ENCODE peak calls at places on chromosome 2, in four cellular contexts. A is pancreas, B is astrocyte of the spinal cord, Y is BE2C. Z is an unnamed sample.

GRCh38 chr2:223929575-223930001 is 15.5 kb downstream of the WDFY1 start:
- DNase-seq in Y (no peak), A (no peak), B (no peak), Z (no peak)

GRCh38 chr2:232698552-232699091 is 1.5 kb downstream of the GIGYF2 start:
- DNase-seq in Y (no peak), A (no peak), B (no peak), Z (peak)

GRCh38 chr2:231877533-231878456 is 48.4 kb downstream of the NPPC start:
- DNase-seq in Y (no peak), A (peak), B (peak), Z (peak)

GRCh38 chr2:7794916-7795315 is 877.7 kb downstream of the RNF144A start:
- DNase-seq in Y (no peak), A (peak), B (no peak), Z (no peak)

GRCh38 chr2:166867874-166868514 is 20.3 kb upstream of the XIRP2 start:
- DNase-seq in B (no peak), Y (no peak), A (no peak), Z (no peak)

GRCh38 chr2:54888146-54888545 is 162.1 kb downstream of the RTN4 start:
- DNase-seq in Y (no peak), A (no peak), B (no peak), Z (no peak)

GRCh38 chr2:58204195-58204959 is 36.7 kb downstream of the FANCL start:
- DNase-seq in Y (no peak), B (peak), A (no peak), Z (peak)

GRCh38 chr2:98730851-98731708 is at the start of gene MGAT4A:
- DNase-seq in B (no peak), A (peak), Y (peak), Z (peak)

GRCh38 chr2:206443735-206444527 is 599 bp downstream of the ADAM23 start:
- DNase-seq in Y (peak), A (no peak), B (peak), Z (no peak)

GRCh38 chr2:26609839-26610277 is 31.3 kb downstream of the CIB4 start:
- DNase-seq in B (no peak), A (no peak), Y (no peak), Z (no peak)

GRCh38 chr2:237696471-237696870 is 69.1 kb downstream of the LRRFIP1 start:
- DNase-seq in A (no peak), Y (no peak), B (no peak), Z (no peak)

GRCh38 chr2:214322662-214323061 is 88.2 kb upstream of the VWC2L start:
- DNase-seq in B (no peak), A (no peak), Y (no peak), Z (no peak)

GRCh38 chr2:179985163-179985820 is 21.8 kb downstream of the CWC22 start:
- DNase-seq in B (no peak), A (no peak), Y (no peak), Z (no peak)

GRCh38 chr2:20471902-20472559 is 25.2 kb downstream of the RHOB start:
- DNase-seq in A (no peak), B (no peak), Y (no peak), Z (no peak)

GRCh38 chr2:46719499-46719898 is 196.1 kb downstream of the MCFD2 start:
- DNase-seq in B (peak), Y (no peak), A (no peak), Z (peak)

GRCh38 chr2:236569593-236569973 is at the start of gene ACKR3:
- DNase-seq in A (peak), Y (no peak), B (peak), Z (peak)

GRCh38 chr2:69816923-69817542 is 12.4 kb upstream of the GMCL1 start:
- DNase-seq in A (peak), Y (peak), B (peak), Z (peak)

GRCh38 chr2:47654790-47655562 is 128.0 kb upstream of the MSH6 start:
- DNase-seq in A (no peak), B (no peak), Y (no peak), Z (no peak)

GRCh38 chr2:218295029-218295428 is 2.7 kb upstream of the TMBIM1 start:
- DNase-seq in A (peak), B (no peak), Y (no peak), Z (peak)

GRCh38 chr2:219521066-219521880 is 7.0 kb downstream of the ASIC4 start:
- DNase-seq in B (peak), Y (peak), A (no peak), Z (peak)

GRCh38 chr2:224999784-225000183 is 42.5 kb downstream of the DOCK10 start:
- DNase-seq in Y (no peak), B (no peak), A (no peak), Z (peak)

GRCh38 chr2:26245810-26246209 is 1.1 kb downstream of the HADHB start:
- DNase-seq in A (no peak), B (peak), Y (no peak), Z (peak)

GRCh38 chr2:208254118-208254870 is 577 bp downstream of the IDH1 start:
- DNase-seq in Y (peak), B (peak), A (peak), Z (peak)

GRCh38 chr2:174524525-174524924 is 37.7 kb upstream of the GPR155 start:
- DNase-seq in B (no peak), A (no peak), Y (no peak), Z (no peak)

GRCh38 chr2:34912084-34912483 is 1313.0 kb upstream of the FAM98A start:
- DNase-seq in Y (no peak), B (no peak), A (no peak), Z (no peak)

DNA sequence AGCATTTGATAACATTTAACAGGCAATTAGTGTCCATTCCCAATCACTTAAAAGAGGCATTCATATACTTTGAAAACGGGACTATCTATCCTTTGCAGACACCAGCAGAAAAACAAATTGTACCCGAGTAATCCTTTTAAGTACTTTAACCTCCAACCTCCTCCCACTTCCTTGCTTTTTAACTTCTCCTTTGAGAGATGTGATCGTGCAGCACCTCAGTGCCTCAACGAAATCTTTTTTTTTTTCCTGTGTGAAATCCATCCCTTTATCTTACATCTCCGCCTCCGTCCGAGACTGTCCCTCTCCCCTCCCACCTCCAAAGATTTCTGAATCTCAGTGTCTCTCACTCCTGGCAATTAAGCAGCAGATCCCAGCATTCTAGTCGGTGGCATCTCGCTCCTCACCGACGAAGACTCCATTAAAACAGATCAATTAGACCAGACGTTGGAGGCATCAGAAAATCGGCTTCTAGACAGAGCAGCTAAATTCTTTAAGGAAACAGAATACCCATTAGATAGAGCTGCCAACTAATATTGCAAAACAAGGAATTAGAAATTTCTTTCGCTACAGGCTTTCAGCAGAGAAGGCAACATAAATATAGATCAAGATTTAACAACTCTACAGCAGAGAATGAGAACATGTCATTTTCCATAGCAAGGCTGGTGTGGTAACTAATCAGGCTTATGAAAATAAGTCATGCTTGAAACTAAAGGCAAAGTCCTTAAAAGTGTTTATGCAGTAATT is 1.9 kb upstream of the TMEFF2 start:
- DNase-seq in Y (no peak), B (peak), A (no peak), Z (no peak)
- H3K4me3 ChIP-seq in Y (peak), B (peak), A (no peak), Z (no peak)

GRCh38 chr2:191321861-191322662 is 76.9 kb downstream of the MYO1B start:
- DNase-seq in Y (peak), B (peak), A (no peak), Z (peak)
- TF ChIP-seq CTCF in Y (peak), B (peak), A (no peak), Z (peak)

GRCh38 chr2:36403675-36404230 is 48.2 kb downstream of the CRIM1 start:
- DNase-seq in Y (no peak), B (peak), A (no peak), Z (no peak)
- H3K4me3 ChIP-seq in Y (no peak), B (no peak), A (no peak), Z (no peak)

DNA sequence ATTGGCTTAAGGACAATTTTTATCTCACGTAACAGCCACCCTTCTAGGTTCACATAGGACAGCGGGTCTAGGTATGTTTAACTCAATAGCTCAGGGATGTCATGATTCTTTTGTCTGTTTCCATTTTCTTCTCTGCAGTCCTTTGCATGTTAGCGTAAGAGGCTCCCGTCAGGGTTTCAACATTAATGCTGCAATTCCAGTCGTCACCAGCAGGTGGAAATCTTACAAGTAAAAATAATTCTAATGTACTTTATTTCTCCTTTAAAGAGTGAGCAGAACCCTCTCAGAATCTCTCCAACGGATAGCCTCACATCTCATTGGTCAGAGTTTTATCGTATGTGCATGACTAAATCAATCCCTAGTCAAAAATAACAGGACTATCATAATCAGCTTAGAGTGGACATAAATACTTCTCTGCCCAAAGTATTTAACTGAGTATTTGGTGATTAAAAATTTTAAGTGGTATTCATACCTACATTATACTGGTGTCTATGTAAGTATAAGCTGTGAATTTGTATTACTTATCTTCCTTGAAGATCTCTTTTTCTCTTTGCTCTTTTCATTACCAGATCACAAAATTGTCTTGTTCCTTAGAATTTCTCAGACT is 487.2 kb upstream of the GCFC2 start:
- DNase-seq in B (peak), A (peak), Y (peak), Z (peak)
- TF ChIP-seq CTCF in B (peak), A (peak), Y (peak), Z (peak)

GRCh38 chr2:109150559-109150958 is 21.6 kb downstream of the SH3RF3 start:
- DNase-seq in Y (no peak), A (no peak), B (no peak), Z (no peak)
- H3K4me3 ChIP-seq in Y (no peak), A (no peak), B (no peak), Z (no peak)

DNA sequence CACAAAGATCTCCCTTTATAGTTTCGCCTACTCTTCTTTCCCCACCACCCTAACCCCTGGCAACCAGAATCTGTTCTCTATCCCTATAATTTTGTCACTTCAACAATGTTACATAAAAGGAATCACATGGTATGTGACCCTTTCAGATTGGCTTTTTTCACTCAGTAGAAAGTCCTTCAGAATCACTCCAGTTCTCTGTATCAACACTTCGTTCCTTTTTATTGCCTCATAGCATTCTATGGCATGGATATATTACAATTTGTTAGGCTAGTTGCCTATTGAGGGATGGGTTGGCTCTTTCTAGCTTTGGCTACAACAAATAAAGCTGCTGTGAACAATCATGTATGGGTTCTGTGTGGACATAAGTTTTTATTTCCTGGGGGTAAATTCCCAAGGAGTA is 163.1 kb downstream of the RPIA start:
- DNase-seq in B (no peak), A (no peak), Y (no peak), Z (no peak)
- TF ChIP-seq CTCF in B (no peak), A (no peak), Y (no peak), Z (no peak)

GRCh38 chr2:63850650-63851049 is 9.0 kb downstream of the UGP2 start:
- DNase-seq in A (no peak), B (no peak), Y (no peak), Z (no peak)
- H3K4me3 ChIP-seq in A (no peak), B (no peak), Y (no peak), Z (no peak)

GRCh38 chr2:121004271-121004812 is 268.7 kb downstream of the GLI2 start:
- DNase-seq in Y (no peak), B (no peak), A (no peak), Z (no peak)

GRCh38 chr2:121003391-121003790 is 267.7 kb downstream of the GLI2 start:
- DNase-seq in Y (no peak), B (no peak), A (no peak), Z (no peak)

GRCh38 chr2:121001641-121002040 is 266.0 kb downstream of the GLI2 start:
- DNase-seq in Y (no peak), B (no peak), A (no peak), Z (no peak)

GRCh38 chr2:121000804-121001203 is 265.1 kb downstream of the GLI2 start:
- DNase-seq in B (no peak), A (no peak), Y (no peak), Z (no peak)

GRCh38 chr2:121002597-121002996 is 266.9 kb downstream of the GLI2 start:
- DNase-seq in Y (no peak), B (no peak), A (no peak), Z (no peak)
- TF ChIP-seq CTCF in Y (no peak), B (no peak), A (no peak), Z (no peak)

DNA sequence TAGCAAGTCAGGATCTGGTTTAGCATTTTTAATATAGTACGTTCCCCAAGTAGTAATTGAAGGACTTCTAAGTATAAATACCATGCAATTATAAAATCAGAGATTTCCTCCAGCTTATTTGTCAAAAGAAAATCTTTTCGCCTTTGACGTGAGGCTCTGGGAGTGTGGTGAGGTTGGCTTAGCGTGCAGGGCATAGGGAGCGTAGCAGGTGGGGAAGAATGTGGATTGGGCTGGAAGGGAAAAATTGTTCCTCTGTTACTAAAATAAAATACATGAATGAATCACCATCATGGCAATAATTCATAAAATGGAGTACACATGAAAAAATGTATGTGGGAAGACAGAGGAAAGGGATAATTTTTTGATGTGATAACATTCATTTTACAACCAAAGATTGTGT is 5.4 kb upstream of the IL1RL2 start:
- DNase-seq in B (no peak), A (no peak), Y (no peak), Z (no peak)
- H3K4me3 ChIP-seq in B (no peak), A (no peak), Y (no peak), Z (no peak)

DNA sequence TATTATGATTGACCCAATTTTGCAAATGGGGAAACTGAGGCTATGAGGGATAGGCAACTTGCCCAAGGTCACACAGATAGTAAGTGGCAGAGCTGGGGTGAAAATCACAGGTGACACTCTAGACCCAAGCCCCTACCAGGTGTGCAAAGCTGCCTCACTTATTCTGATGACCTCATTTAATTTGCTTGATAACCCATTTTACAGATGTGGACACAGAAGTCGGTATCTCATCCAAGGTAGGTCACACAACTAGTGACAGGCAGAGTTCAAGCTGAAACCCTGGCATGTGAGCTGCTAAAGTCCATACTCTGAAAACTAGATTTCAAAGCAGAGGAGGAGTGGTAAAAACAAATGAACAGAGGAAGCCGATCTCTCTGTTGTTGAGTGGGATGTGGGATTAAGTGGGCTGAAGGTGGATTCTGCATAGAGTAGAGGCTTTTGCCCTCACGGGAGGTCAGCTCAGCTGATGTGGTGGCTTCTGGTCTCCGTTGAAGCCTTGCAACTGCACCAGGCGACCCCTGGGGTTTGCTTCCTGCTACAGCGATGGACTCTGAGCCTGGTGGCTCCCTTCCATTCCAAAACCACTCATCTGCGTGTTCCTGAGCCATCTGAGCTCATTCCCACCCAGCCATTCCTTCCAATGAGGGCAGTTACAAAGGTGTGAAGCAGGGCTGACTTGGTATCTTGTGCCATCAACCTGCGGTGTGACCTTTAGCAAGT is 164.3 kb upstream of the FHL2 start:
- DNase-seq in B (no peak), A (no peak), Y (no peak), Z (no peak)
- TF ChIP-seq CTCF in B (no peak), A (no peak), Y (no peak), Z (no peak)

Z was measured in cardiac fibroblast.